ENCODE peak calls at places on chromosomes 16 and 17, in five cellular contexts. D is HCT116, J is HepG2, L is H1, K is K562. P is an unnamed sample.

GRCh38 chr16:81456523-81457325 is 12.1 kb downstream of the CMIP start:
- DNase-seq in D (no peak), J (peak), L (no peak), K (no peak), P (no peak)

GRCh38 chr16:81652798-81653505 is 126.1 kb upstream of the PLCG2 start:
- DNase-seq in D (no peak), J (no peak), L (no peak), K (no peak), P (no peak)

GRCh38 chr16:79437764-79438728 is 162.5 kb downstream of the MAF start:
- DNase-seq in D (no peak), J (no peak), L (no peak), K (no peak), P (no peak)

GRCh38 chr17:76903631-76904030 is 35.4 kb downstream of the MGAT5B start:
- DNase-seq in D (no peak), J (no peak), L (no peak), K (no peak), P (no peak)

GRCh38 chr17:301681-302299 is 50.8 kb downstream of the RPH3AL start:
- DNase-seq in D (no peak), J (no peak), L (no peak), K (no peak), P (no peak)

GRCh38 chr17:38425744-38426143 is 2.5 kb upstream of the ARHGAP23 start:
- DNase-seq in D (no peak), J (no peak), L (no peak), K (no peak), P (no peak)

GRCh38 chr16:11605564-11605886 is 18.8 kb upstream of the LITAF start:
- DNase-seq in D (no peak), J (no peak), L (no peak), K (no peak), P (no peak)

GRCh38 chr16:51163366-51163765 is 12.3 kb upstream of the SALL1 start:
- DNase-seq in D (no peak), J (no peak), L (no peak), K (no peak), P (no peak)

GRCh38 chr17:78723001-78723796 is 58.9 kb downstream of the CYTH1 start:
- DNase-seq in D (no peak), J (no peak), L (no peak), K (no peak), P (no peak)

GRCh38 chr16:61926766-61927165 is 109.5 kb downstream of the CDH8 start:
- DNase-seq in D (no peak), J (peak), L (no peak), K (no peak), P (no peak)

GRCh38 chr17:29341726-29342125 is 47.8 kb upstream of the NUFIP2 start:
- DNase-seq in D (no peak), J (no peak), L (no peak), K (no peak), P (no peak)

GRCh38 chr17:46766493-46767491 is 51.7 kb downstream of the WNT3 start:
- DNase-seq in D (no peak), J (no peak), L (no peak), K (no peak), P (no peak)

GRCh38 chr16:56120447-56121155 is 70.7 kb upstream of the GNAO1 start:
- DNase-seq in D (no peak), J (no peak), L (no peak), K (no peak), P (no peak)

GRCh38 chr17:18980682-18981384 is 23.7 kb downstream of the FAM83G start:
- DNase-seq in D (no peak), J (peak), L (no peak), K (no peak), P (no peak)

GRCh38 chr17:3590231-3590630 is 19.0 kb downstream of the TRPV1 start:
- DNase-seq in D (no peak), J (no peak), L (no peak), K (no peak), P (no peak)

GRCh38 chr17:30376621-30377452 is 1.9 kb upstream of the CPD start:
- DNase-seq in D (no peak), J (peak), L (no peak), K (no peak), P (peak)

GRCh38 chr17:47225436-47225858 is 16.3 kb downstream of the MYL4 start:
- DNase-seq in D (peak), J (peak), L (no peak), K (no peak), P (no peak)

GRCh38 chr17:62819511-62820221 is 11.6 kb upstream of the MARCHF10 start:
- DNase-seq in D (peak), J (peak), L (no peak), K (no peak), P (no peak)

GRCh38 chr17:5785343-5785742 is 201.0 kb upstream of the NLRP1 start:
- DNase-seq in D (no peak), J (no peak), L (no peak), K (no peak), P (peak)

GRCh38 chr17:48106802-48107136 is 797 bp upstream of the SNX11 start:
- DNase-seq in D (no peak), J (no peak), L (no peak), K (no peak), P (no peak)

GRCh38 chr16:87317766-87318121 is 552 bp upstream of the C16orf95 start:
- DNase-seq in D (no peak), J (peak), L (no peak), K (no peak), P (no peak)

GRCh38 chr17:61833536-61834203 is 29.7 kb downstream of the BRIP1 start:
- DNase-seq in D (peak), J (no peak), L (no peak), K (no peak), P (no peak)

GRCh38 chr17:11506635-11507034 is 91.6 kb upstream of the DNAH9 start:
- DNase-seq in D (no peak), J (peak), L (no peak), K (peak), P (no peak)

GRCh38 chr16:1407749-1408148 is 6.8 kb downstream of the UNKL start:
- DNase-seq in D (no peak), J (no peak), L (no peak), K (no peak), P (no peak)

GRCh38 chr16:78137179-78137578 is 37.7 kb downstream of the WWOX start:
- DNase-seq in D (no peak), J (no peak), L (no peak), K (no peak), P (no peak)

GRCh38 chr16:78130950-78131349 is 31.5 kb downstream of the WWOX start:
- DNase-seq in D (no peak), J (peak), L (no peak), K (no peak), P (no peak)

GRCh38 chr16:78130083-78130608 is 30.7 kb downstream of the WWOX start:
- DNase-seq in D (no peak), J (no peak), L (no peak), K (no peak), P (no peak)

GRCh38 chr16:78134944-78135619 is 35.6 kb downstream of the WWOX start:
- DNase-seq in D (no peak), J (peak), L (no peak), K (no peak), P (no peak)

DNA sequence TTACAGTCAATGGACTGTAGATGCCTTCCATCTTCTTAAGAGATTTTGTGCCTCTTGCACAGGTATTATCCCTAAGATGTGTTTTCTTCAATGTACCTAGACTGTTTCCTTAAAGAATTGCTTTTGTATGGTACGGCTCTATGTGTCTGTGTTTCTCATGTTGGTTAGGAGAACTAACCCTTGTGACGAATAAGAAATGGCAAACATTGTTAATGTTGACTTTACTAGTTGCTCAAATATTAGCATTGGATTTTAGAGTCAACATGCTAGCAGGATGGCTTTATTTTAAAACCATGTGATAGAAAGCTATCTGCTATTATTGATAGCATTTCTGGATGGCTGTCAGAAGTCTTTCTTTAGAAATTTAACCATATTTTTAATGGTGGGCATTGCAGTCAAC is 34.5 kb downstream of the WWOX start:
- DNase-seq in D (no peak), J (peak), L (no peak), K (no peak), P (no peak)
- TF ChIP-seq SRF in D (no peak), J (no peak), L (no peak), K (no peak), P (no peak)

GRCh38 chr16:25109643-25110042 is 1.9 kb upstream of the LCMT1 start:
- DNase-seq in D (peak), J (peak), L (no peak), K (no peak), P (no peak)

GRCh38 chr16:25110392-25110947 is 1.1 kb upstream of the LCMT1 start:
- DNase-seq in D (no peak), J (no peak), L (no peak), K (no peak), P (no peak)

GRCh38 chr16:25106567-25107465 is 4.7 kb upstream of the LCMT1 start:
- DNase-seq in D (peak), J (peak), L (peak), K (peak), P (no peak)

GRCh38 chr16:25107466-25107792 is 4.1 kb upstream of the LCMT1 start:
- DNase-seq in D (no peak), J (no peak), L (no peak), K (no peak), P (no peak)

GRCh38 chr16:25108054-25108453 is 3.5 kb upstream of the LCMT1 start:
- DNase-seq in D (no peak), J (peak), L (no peak), K (no peak), P (no peak)
- TF ChIP-seq SRF in D (no peak), J (no peak), L (no peak), K (no peak), P (no peak)

GRCh38 chr16:30136971-30137601 is 14.1 kb upstream of the MAPK3 start:
- DNase-seq in D (no peak), J (no peak), L (no peak), K (no peak), P (no peak)
- TF ChIP-seq SRF in D (no peak), J (no peak), L (no peak), K (no peak), P (no peak)

GRCh38 chr16:20878682-20879147 is 21.4 kb downstream of the DCUN1D3 start:
- DNase-seq in D (no peak), J (peak), L (no peak), K (no peak), P (no peak)
- TF ChIP-seq SRF in D (no peak), J (no peak), L (no peak), K (no peak), P (no peak)

GRCh38 chr16:57209780-57210179 is 23.7 kb downstream of the RSPRY1 start:
- DNase-seq in D (no peak), J (no peak), L (no peak), K (no peak), P (no peak)
- TF ChIP-seq SRF in D (no peak), J (no peak), L (no peak), K (no peak), P (no peak)

GRCh38 chr17:72383053-72383847 is 262.4 kb downstream of the SOX9 start:
- DNase-seq in D (no peak), J (no peak), L (no peak), K (peak), P (no peak)
- TF ChIP-seq SRF in D (no peak), J (no peak), L (no peak), K (no peak), P (no peak)

DNA sequence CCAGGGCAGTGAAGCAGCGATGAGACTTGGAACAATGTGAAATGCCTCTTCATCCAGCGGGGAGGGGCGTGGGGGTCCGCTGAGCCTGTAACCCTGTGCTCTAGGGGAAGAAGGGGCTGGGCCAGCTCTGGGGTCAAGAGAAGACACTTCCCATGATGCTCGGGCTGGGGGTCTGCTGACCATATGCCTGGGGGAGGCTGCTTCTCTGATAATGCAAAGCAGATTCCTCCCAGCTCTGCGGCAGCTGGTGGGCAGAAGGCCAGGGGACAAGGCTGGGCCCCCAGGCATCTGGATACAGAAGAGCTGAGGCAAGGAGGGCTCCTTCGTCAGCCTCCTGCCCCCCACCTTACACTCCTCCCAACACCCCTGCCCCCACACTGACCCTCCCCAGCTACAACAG is 24.7 kb downstream of the NGFR start:
- DNase-seq in D (no peak), J (no peak), L (no peak), K (no peak), P (no peak)
- TF ChIP-seq SRF in D (no peak), J (no peak), L (no peak), K (no peak), P (no peak)

P was measured in GM12878.